ENCODE peak calls at places on chromosome 18, in eight cellular contexts. N is epithelial cell of esophagus, U is GM23248, O is sigmoid colon, B is brain microvascular endothelial cell, C is SK-N-SH, L is choroid plexus epithelial cell, A is tibial artery. R is an unnamed sample.

GRCh38 chr18:43060020-43060419 is 55.5 kb downstream of the RIT2 start:
- DNase-seq in O (no peak), A (no peak), B (peak; percentile 61), C (no peak), U (no peak), N (no peak), L (peak; percentile 84), R (peak; percentile 24)

GRCh38 chr18:79905389-79905911 is 46.0 kb downstream of the SLC66A2 start:
- DNase-seq in N (peak; percentile 11), L (peak; percentile 60), B (no peak), U (peak; percentile 13), C (no peak), A (peak; percentile 51), O (no peak), R (no peak)

GRCh38 chr18:65762556-65762955 is 11.7 kb downstream of the CDH7 start:
- DNase-seq in B (no peak), L (no peak), A (no peak), N (no peak), U (no peak), O (no peak), C (no peak), R (no peak)

GRCh38 chr18:73690222-73690621 is 457.4 kb downstream of the FBXO15 start:
- DNase-seq in O (no peak), U (peak; percentile 10), B (no peak), C (no peak), N (no peak), L (no peak), A (no peak), R (no peak)

GRCh38 chr18:42929857-42930256 is 185.6 kb downstream of the RIT2 start:
- DNase-seq in C (no peak), U (peak; percentile 12), L (peak; percentile 77), O (no peak), A (no peak), B (peak; percentile 45), N (peak; percentile 18), R (peak; percentile 56)

GRCh38 chr18:378039-378438 is 110.2 kb upstream of the THOC1 start:
- DNase-seq in A (no peak), U (no peak), B (no peak), O (peak; percentile 83), L (no peak), N (no peak), C (no peak), R (no peak)

GRCh38 chr18:12287684-12288405 is 20.2 kb upstream of the TUBB6 start:
- DNase-seq in N (peak; percentile 96), O (peak; percentile 93), A (peak; percentile 95), U (peak; percentile 96), C (peak; percentile 55), B (peak; percentile 98), L (peak; percentile 90), R (peak; percentile 77)

GRCh38 chr18:23542471-23542870 is 39.2 kb downstream of the RMC1 start:
- DNase-seq in L (no peak), B (no peak), A (no peak), O (no peak), N (no peak), U (peak; percentile 16), C (no peak), R (no peak)

GRCh38 chr18:29874519-29875098 is 1167.9 kb downstream of the DSC3 start:
- DNase-seq in B (no peak), A (no peak), C (peak; percentile 23), U (peak; percentile 46), N (peak; percentile 67), O (no peak), L (peak; percentile 47), R (no peak)

GRCh38 chr18:36420826-36421225 is 123.3 kb downstream of the FHOD3 start:
- DNase-seq in O (no peak), A (no peak), N (no peak), U (peak; percentile 53), B (no peak), L (no peak), C (no peak), R (no peak)

GRCh38 chr18:5311273-5312009 is 15.9 kb upstream of the ZBTB14 start:
- DNase-seq in U (peak; percentile 42), L (no peak), B (no peak), C (no peak), A (no peak), O (no peak), N (no peak), R (peak; percentile 17)

GRCh38 chr18:75226301-75226955 is 15.8 kb downstream of the TSHZ1 start:
- DNase-seq in C (no peak), B (no peak), N (peak; percentile 9), A (no peak), L (peak; percentile 42), U (peak; percentile 40), O (no peak), R (no peak)

GRCh38 chr18:61308795-61309393 is 24.3 kb upstream of the CDH20 start:
- DNase-seq in N (peak; percentile 4), O (no peak), A (no peak), L (no peak), U (no peak), C (no peak), B (peak; percentile 64), R (no peak)

GRCh38 chr18:10131783-10132381 is 218.1 kb downstream of the VAPA start:
- DNase-seq in N (no peak), O (no peak), C (peak; percentile 69), A (no peak), B (no peak), U (peak; percentile 32), L (no peak), R (no peak)
- H3K4me3 ChIP-seq in N (peak overlapping the region; percentile 7), O (peak overlapping the region; percentile 35), C (no peak overlapping the region), A (peak overlapping the region; percentile 35), B (peak overlapping the region; percentile 35), U (peak overlapping the region; percentile 32), L (peak overlapping the region; percentile 19), R (no peak overlapping the region)

GRCh38 chr18:78573773-78574172 is 405.8 kb upstream of the SALL3 start:
- DNase-seq in O (no peak), B (no peak), C (no peak), N (no peak), U (no peak), L (no peak), A (no peak), R (no peak)

GRCh38 chr18:78566720-78567119 is 412.9 kb upstream of the SALL3 start:
- DNase-seq in C (no peak), B (no peak), U (no peak), A (peak; percentile 61), L (no peak), N (no peak), O (no peak), R (no peak)

GRCh38 chr18:78576967-78577366 is 402.7 kb upstream of the SALL3 start:
- DNase-seq in U (no peak), O (no peak), A (no peak), L (no peak), C (no peak), B (no peak), N (no peak), R (no peak)

GRCh38 chr18:78571063-78571785 is 408.4 kb upstream of the SALL3 start:
- DNase-seq in O (no peak), N (no peak), U (no peak), C (no peak), A (no peak), B (no peak), L (no peak), R (no peak)

DNA sequence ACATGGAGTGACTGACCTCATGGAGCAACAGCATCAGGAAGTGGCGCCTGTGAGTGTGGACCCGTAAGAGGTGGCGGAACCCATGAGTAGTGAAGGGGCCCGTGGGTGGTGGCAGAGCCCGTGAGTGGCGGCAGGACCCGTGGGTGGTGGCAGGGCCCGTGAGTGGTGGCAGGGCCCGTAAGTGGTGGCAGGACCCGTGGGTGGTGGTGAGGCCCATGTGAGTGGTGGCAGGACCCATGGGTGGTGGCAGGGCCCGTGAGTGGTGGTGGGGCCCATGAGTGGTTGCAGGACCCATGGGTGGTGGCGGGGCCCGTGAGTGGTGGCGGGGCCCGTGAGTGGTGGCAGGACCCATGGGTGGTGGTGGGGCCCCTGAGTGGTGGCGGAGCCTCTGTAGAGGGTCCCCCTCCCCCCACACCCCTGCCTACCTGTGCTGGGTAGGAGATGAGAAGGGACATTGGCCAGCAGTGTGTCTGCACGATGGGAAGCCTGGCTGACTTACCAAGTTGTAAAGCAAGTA is 407.7 kb upstream of the SALL3 start:
- DNase-seq in A (no peak), C (no peak), L (no peak), O (no peak), N (no peak), B (no peak), U (no peak), R (no peak)
- H3K4me3 ChIP-seq in A (no peak overlapping the region), C (no peak overlapping the region), L (no peak overlapping the region), O (no peak overlapping the region), N (no peak overlapping the region), B (no peak overlapping the region), U (no peak overlapping the region), R (no peak overlapping the region)

GRCh38 chr18:46754661-46755292 is 2.1 kb downstream of the ST8SIA5 start:
- DNase-seq in N (no peak), U (no peak), B (no peak), A (no peak), L (no peak), C (no peak), O (no peak), R (no peak)

GRCh38 chr18:46755315-46756171 is 1.3 kb downstream of the ST8SIA5 start:
- DNase-seq in C (peak; percentile 22), N (no peak), A (no peak), L (no peak), B (no peak), U (no peak), O (no peak), R (no peak)

GRCh38 chr18:46754188-46754587 is 2.7 kb downstream of the ST8SIA5 start:
- DNase-seq in B (no peak), O (no peak), A (no peak), N (no peak), L (no peak), C (no peak), U (no peak), R (no peak)

GRCh38 chr18:46756172-46756558 is 688 bp downstream of the ST8SIA5 start:
- DNase-seq in B (no peak), O (no peak), N (no peak), C (peak; percentile 52), A (no peak), L (no peak), U (peak; percentile 7), R (no peak)

DNA sequence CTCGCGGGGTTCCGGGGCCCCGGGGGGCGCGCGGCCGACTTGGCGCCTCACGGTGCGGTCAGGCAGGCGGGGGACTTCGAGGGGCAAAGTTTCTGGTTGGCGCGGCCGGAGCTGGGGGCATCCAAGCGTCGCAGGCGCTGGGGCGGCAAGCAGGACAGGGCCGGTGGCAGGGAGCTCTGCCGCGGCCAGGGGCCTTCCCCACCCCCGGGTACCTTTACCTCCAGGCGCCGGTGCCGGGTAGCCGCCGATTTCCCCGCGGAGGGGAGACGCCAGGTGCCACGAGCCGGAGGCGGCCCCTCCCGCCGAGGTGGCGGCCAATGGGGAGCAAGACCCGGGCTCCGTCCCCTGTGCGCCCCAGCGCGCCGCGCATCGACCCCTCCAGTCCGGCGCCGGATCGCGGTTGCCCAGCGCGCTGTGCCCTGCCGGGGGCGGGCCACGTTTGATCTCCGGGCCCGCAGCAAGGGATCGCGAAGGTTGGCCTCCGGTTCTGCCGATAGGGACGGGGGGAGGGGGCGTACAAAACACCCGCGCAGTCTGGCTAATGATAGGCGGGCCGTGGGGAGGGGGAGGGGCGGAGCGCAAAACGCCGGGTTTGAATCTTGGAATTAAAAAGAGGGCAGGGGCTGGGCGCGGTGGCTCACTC is at the start of gene ST8SIA5:
- DNase-seq in N (no peak), U (peak; percentile 18), O (no peak), L (no peak), A (no peak), B (no peak), C (peak; percentile 74), R (no peak)
- H3K4me3 ChIP-seq in N (no peak within 1 kb of the TSS), U (peak within 1 kb of the TSS; percentile 62), O (peak within 1 kb of the TSS; percentile 30), L (peak within 1 kb of the TSS; percentile 22), A (peak within 1 kb of the TSS; percentile 35), B (peak within 1 kb of the TSS; percentile 40), C (peak within 1 kb of the TSS; percentile 59), R (peak within 1 kb of the TSS; percentile 42)

GRCh38 chr18:9708057-9708881 is at the start of gene RAB31:
- DNase-seq in O (peak; percentile 94), C (peak; percentile 88), L (peak; percentile 85), B (peak; percentile 54), U (peak; percentile 94), N (peak; percentile 67), A (peak; percentile 95), R (peak; percentile 46)
- H3K4me3 ChIP-seq in O (peak within 1 kb of the TSS; percentile 82), C (peak within 1 kb of the TSS; percentile 68), L (peak within 1 kb of the TSS; percentile 82), B (peak within 1 kb of the TSS; percentile 86), U (peak within 1 kb of the TSS; percentile 83), N (peak within 1 kb of the TSS; percentile 70), A (peak within 1 kb of the TSS; percentile 99), R (peak within 1 kb of the TSS; percentile 85)

R was measured in skeletal muscle cell.